ENCODE peak calls at places on chromosome 13, in seven cellular contexts. One of them, this sample, is unnamed.

GRCh38 chr13:102846261-102847015 is 606 bp downstream of the ERCC5 start:
- DNase-seq in hepatocyte: peak
- DNase-seq in left cardiac atrium: peak
- DNase-seq in right cardiac atrium: peak
- DNase-seq in Kasumi-1: peak
- DNase-seq in brain microvascular endothelial cell: peak
- DNase-seq in cerebellar nuclear complex: no peak
- DNase-seq in this sample: no peak

GRCh38 chr13:71625694-71626093 is 241.3 kb downstream of the DACH1 start:
- DNase-seq in hepatocyte: no peak
- DNase-seq in left cardiac atrium: no peak
- DNase-seq in right cardiac atrium: no peak
- DNase-seq in Kasumi-1: no peak
- DNase-seq in brain microvascular endothelial cell: no peak
- DNase-seq in cerebellar nuclear complex: no peak
- DNase-seq in this sample: no peak

GRCh38 chr13:44842158-44842557 is 147.1 kb downstream of the NUFIP1 start:
- DNase-seq in hepatocyte: no peak
- DNase-seq in left cardiac atrium: no peak
- DNase-seq in right cardiac atrium: no peak
- DNase-seq in Kasumi-1: no peak
- DNase-seq in brain microvascular endothelial cell: no peak
- DNase-seq in cerebellar nuclear complex: no peak
- DNase-seq in this sample: no peak

GRCh38 chr13:34608326-34608725 is 333.7 kb upstream of the NBEA start:
- DNase-seq in hepatocyte: no peak
- DNase-seq in left cardiac atrium: no peak
- DNase-seq in right cardiac atrium: no peak
- DNase-seq in Kasumi-1: no peak
- DNase-seq in brain microvascular endothelial cell: no peak
- DNase-seq in cerebellar nuclear complex: no peak
- DNase-seq in this sample: no peak

GRCh38 chr13:20457670-20458069 is 68.0 kb downstream of the CRYL1 start:
- DNase-seq in hepatocyte: no peak
- DNase-seq in left cardiac atrium: no peak
- DNase-seq in right cardiac atrium: no peak
- DNase-seq in Kasumi-1: no peak
- DNase-seq in brain microvascular endothelial cell: no peak
- DNase-seq in cerebellar nuclear complex: no peak
- DNase-seq in this sample: no peak

GRCh38 chr13:52006491-52007245 is 4.6 kb downstream of the ATP7B start:
- DNase-seq in hepatocyte: no peak
- DNase-seq in left cardiac atrium: no peak
- DNase-seq in right cardiac atrium: no peak
- DNase-seq in Kasumi-1: no peak
- DNase-seq in brain microvascular endothelial cell: no peak
- DNase-seq in cerebellar nuclear complex: no peak
- DNase-seq in this sample: no peak

GRCh38 chr13:71861769-71862168 is 5.2 kb downstream of the DACH1 start:
- DNase-seq in hepatocyte: no peak
- DNase-seq in left cardiac atrium: no peak
- DNase-seq in right cardiac atrium: no peak
- DNase-seq in Kasumi-1: no peak
- DNase-seq in brain microvascular endothelial cell: no peak
- DNase-seq in cerebellar nuclear complex: no peak
- DNase-seq in this sample: no peak

GRCh38 chr13:67662997-67663396 is 432.9 kb upstream of the PCDH9 start:
- DNase-seq in hepatocyte: no peak
- DNase-seq in left cardiac atrium: no peak
- DNase-seq in right cardiac atrium: no peak
- DNase-seq in Kasumi-1: no peak
- DNase-seq in brain microvascular endothelial cell: no peak
- DNase-seq in cerebellar nuclear complex: no peak
- DNase-seq in this sample: no peak

GRCh38 chr13:112134150-112135075 is 67.5 kb downstream of the SOX1 start:
- DNase-seq in hepatocyte: no peak
- DNase-seq in left cardiac atrium: no peak
- DNase-seq in right cardiac atrium: no peak
- DNase-seq in Kasumi-1: no peak
- DNase-seq in brain microvascular endothelial cell: no peak
- DNase-seq in cerebellar nuclear complex: no peak
- DNase-seq in this sample: no peak

GRCh38 chr13:73984949-73985691 is 149.1 kb downstream of the KLF12 start:
- DNase-seq in hepatocyte: no peak
- DNase-seq in left cardiac atrium: peak
- DNase-seq in right cardiac atrium: peak
- DNase-seq in Kasumi-1: no peak
- DNase-seq in brain microvascular endothelial cell: no peak
- DNase-seq in cerebellar nuclear complex: no peak
- DNase-seq in this sample: no peak

GRCh38 chr13:77696006-77696862 is 1.3 kb upstream of the SLAIN1 start:
- DNase-seq in hepatocyte: peak
- DNase-seq in left cardiac atrium: no peak
- DNase-seq in right cardiac atrium: no peak
- DNase-seq in Kasumi-1: peak
- DNase-seq in brain microvascular endothelial cell: no peak
- DNase-seq in cerebellar nuclear complex: no peak
- DNase-seq in this sample: no peak

This sample was measured in cortex of kidney.